ENCODE peak calls at places on chromosome 18, in eight cellular contexts. W, P, U, R, O, L, B and I are unnamed samples.
A peak's percentile ranks its signal among the peaks of the same experiment; 100 is the strongest.

GRCh38 chr18:79982736-79983135 is 5.6 kb downstream of the TXNL4A start:
- DNase-seq in W (no peak), P (no peak), U (no peak), R (peak; percentile 26), O (no peak), L (no peak), B (no peak), I (no peak)

GRCh38 chr18:23141022-23141999 is 6.0 kb downstream of the CABLES1 start:
- DNase-seq in W (no peak), P (no peak), U (no peak), R (no peak), O (peak; percentile 27), L (no peak), B (no peak), I (peak; percentile 40)

GRCh38 chr18:59916746-59917145 is 16.9 kb downstream of the PMAIP1 start:
- DNase-seq in W (no peak), P (no peak), U (no peak), R (no peak), O (no peak), L (no peak), B (no peak), I (no peak)

GRCh38 chr18:63262369-63263335 is 56.9 kb downstream of the BCL2 start:
- DNase-seq in W (no peak), P (no peak), U (peak; percentile 63), R (no peak), O (no peak), L (no peak), B (peak; percentile 13), I (no peak)

GRCh38 chr18:2707559-2708168 is 52.1 kb downstream of the SMCHD1 start:
- DNase-seq in W (no peak), P (no peak), U (no peak), R (no peak), O (no peak), L (no peak), B (no peak), I (no peak)

GRCh38 chr18:4106407-4107033 is 348.6 kb downstream of the DLGAP1 start:
- DNase-seq in W (peak; percentile 47), P (peak; percentile 10), U (peak; percentile 56), R (peak; percentile 38), O (peak; percentile 25), L (no peak), B (no peak), I (no peak)

GRCh38 chr18:41917199-41917598 is 37.8 kb upstream of the PIK3C3 start:
- DNase-seq in W (no peak), P (no peak), U (no peak), R (no peak), O (no peak), L (no peak), B (no peak), I (no peak)

GRCh38 chr18:55199291-55199963 is 240.2 kb upstream of the CCDC68 start:
- DNase-seq in W (no peak), P (no peak), U (no peak), R (no peak), O (no peak), L (no peak), B (no peak), I (no peak)

GRCh38 chr18:63306249-63306648 is 13.3 kb downstream of the BCL2 start:
- DNase-seq in W (no peak), P (no peak), U (no peak), R (no peak), O (no peak), L (no peak), B (no peak), I (no peak)

GRCh38 chr18:27355308-27355707 is 170.2 kb upstream of the CHST9 start:
- DNase-seq in W (no peak), P (no peak), U (no peak), R (no peak), O (no peak), L (no peak), B (no peak), I (no peak)

GRCh38 chr18:64253222-64253621 is 104.3 kb upstream of the LINC00305 start:
- DNase-seq in W (no peak), P (no peak), U (no peak), R (no peak), O (no peak), L (no peak), B (no peak), I (no peak)

GRCh38 chr18:13452448-13452811 is 233.9 kb downstream of the LDLRAD4 start:
- DNase-seq in W (no peak), P (peak; percentile 47), U (peak; percentile 58), R (no peak), O (no peak), L (no peak), B (no peak), I (peak; percentile 50)

GRCh38 chr18:78896111-78896510 is 83.5 kb upstream of the SALL3 start:
- DNase-seq in W (no peak), P (no peak), U (no peak), R (no peak), O (no peak), L (no peak), B (no peak), I (no peak)